ENCODE peak calls at places on chromosomes 4 and X, in eight cellular contexts. Y is stimulated activated effector memory CD8-positive, alpha-beta T cell treated with anti-CD3 and anti-CD28 coated beads, Interleukin-12 subunit alpha, Interleukin-12 subunit beta, amount 100 ng/mL, for 72 hours; H is activated CD4-positive, alpha-beta T cell treated with anti-CD3 and anti-CD28 coated beads for 24 hours; G is NCI-H510A treated with DMSO at 0.1 percent for 48 hours; C is HS-5; D is suprapubic skin; M is T-helper 2 cell; N is EL. Z is an unnamed sample.

GRCh38 chr4:121176082-121176706 is 12.1 kb upstream of the TNIP3 start:
- DNase-seq in Y (no peak), H (no peak), G (no peak), C (no peak), D (no peak), M (no peak), N (no peak), Z (no peak)

GRCh38 chr4:17336524-17336941 is 175.4 kb downstream of the QDPR start:
- DNase-seq in Y (peak; percentile 18), H (peak; percentile 58), G (no peak), C (no peak), D (peak; percentile 66), M (peak; percentile 55), N (no peak), Z (no peak)

GRCh38 chrX:78886550-78886949 is 58.6 kb upstream of the P2RY10 start:
- DNase-seq in Y (no peak), H (no peak), G (no peak), C (no peak), D (no peak), M (no peak), N (peak; percentile 6), Z (peak; percentile 25)

GRCh38 chr4:152265149-152265621 is 270.7 kb downstream of the FBXW7 start:
- DNase-seq in Y (no peak), H (no peak), G (no peak), C (no peak), D (no peak), M (no peak), N (peak; percentile 21), Z (peak; percentile 77)

GRCh38 chr4:7359302-7360063 is 75.2 kb downstream of the PSAPL1 start:
- DNase-seq in Y (no peak), H (no peak), G (peak; percentile 91), C (no peak), D (no peak), M (no peak), N (no peak), Z (no peak)

GRCh38 chr4:73613130-73613529 is 7.1 kb downstream of the RASSF6 start:
- DNase-seq in Y (no peak), H (no peak), G (peak; percentile 49), C (no peak), D (no peak), M (no peak), N (no peak), Z (no peak)

GRCh38 chr4:20603671-20604313 is 96.5 kb upstream of the PACRGL start:
- DNase-seq in Y (no peak), H (no peak), G (no peak), C (peak; percentile 45), D (no peak), M (no peak), N (peak; percentile 75), Z (peak; percentile 77)

GRCh38 chr4:153488719-153489384 is 22.7 kb downstream of the TMEM131L start:
- DNase-seq in Y (no peak), H (no peak), G (no peak), C (no peak), D (no peak), M (no peak), N (no peak), Z (no peak)

GRCh38 chr4:88843067-88843723 is 145.6 kb upstream of the NAP1L5 start:
- DNase-seq in Y (no peak), H (no peak), G (peak; percentile 49), C (no peak), D (no peak), M (no peak), N (no peak), Z (peak; percentile 47)

GRCh38 chrX:120251471-120252011 is 929 bp downstream of the ZBTB33 start:
- DNase-seq in Y (peak; percentile 8), H (no peak), G (peak; percentile 29), C (no peak), D (no peak), M (no peak), N (peak; percentile 24), Z (peak; percentile 23)

GRCh38 chrX:63739885-63740284 is 45.1 kb downstream of the ARHGEF9 start:
- DNase-seq in Y (no peak), H (no peak), G (no peak), C (no peak), D (no peak), M (no peak), N (no peak), Z (no peak)

GRCh38 chr4:112410364-112410763 is 105.6 kb downstream of the NEUROG2 start:
- DNase-seq in Y (no peak), H (no peak), G (peak; percentile 69), C (no peak), D (no peak), M (no peak), N (no peak), Z (no peak)

GRCh38 chr4:153005914-153006381 is 69.8 kb downstream of the FHDC1 start:
- DNase-seq in Y (no peak), H (no peak), G (no peak), C (no peak), D (no peak), M (no peak), N (no peak), Z (no peak)

GRCh38 chr4:98577956-98578355 is 80.5 kb downstream of the TSPAN5 start:
- DNase-seq in Y (no peak), H (no peak), G (no peak), C (no peak), D (no peak), M (no peak), N (no peak), Z (no peak)

GRCh38 chr4:35541888-35542213 is 702.5 kb downstream of the ARAP2 start:
- DNase-seq in Y (no peak), H (no peak), G (no peak), C (no peak), D (no peak), M (no peak), N (no peak), Z (no peak)